ENCODE peak calls at places on chromosomes 5 and 9, in five cellular contexts. Y is heart right ventricle, A is SK-N-SH, M is lung, W is tibial artery. J is an unnamed sample. For H3K9me3 and H3K4me1, the result is how much of the 10 kb centered on the place peaks cover.

GRCh38 chr5:6291961-6292360 is 86.4 kb downstream of the MED10 start:
- DNase-seq in Y (no peak), A (no peak), M (no peak), W (no peak), J (no peak)

GRCh38 chr5:30572279-30572678 is 621.2 kb upstream of the CDH6 start:
- DNase-seq in Y (no peak), A (no peak), M (no peak), W (no peak), J (peak)

GRCh38 chr5:159412284-159413046 is 82.2 kb upstream of the IL12B start:
- DNase-seq in Y (no peak), A (no peak), M (peak), W (no peak), J (peak)

GRCh38 chr9:120868676-120869359 is 8.2 kb downstream of the PHF19 start:
- DNase-seq in Y (peak), A (peak), M (peak), W (peak), J (peak)

GRCh38 chr9:91047529-91047928 is 245.9 kb downstream of the SYK start:
- DNase-seq in Y (no peak), A (no peak), M (no peak), W (no peak), J (no peak)

GRCh38 chr5:172556971-172557461 is 84.0 kb upstream of the NEURL1B start:
- DNase-seq in Y (peak), A (no peak), M (no peak), W (no peak), J (no peak)

GRCh38 chr5:176837707-176838115 is 27.4 kb downstream of the UNC5A start:
- DNase-seq in Y (peak), A (no peak), M (peak), W (peak), J (peak)

GRCh38 chr5:446864-447263 is 3.9 kb downstream of the EXOC3 start:
- DNase-seq in Y (peak), A (peak), M (no peak), W (no peak), J (no peak)

GRCh38 chr5:59583810-59584562 is 309.5 kb downstream of the PDE4D start:
- DNase-seq in Y (no peak), A (no peak), M (no peak), W (no peak), J (no peak)

GRCh38 chr9:87564706-87565335 is 67.2 kb downstream of the DAPK1 start:
- DNase-seq in Y (no peak), A (no peak), M (no peak), W (no peak), J (no peak)

GRCh38 chr9:17134396-17134842 is 421 bp upstream of the CNTLN start:
- DNase-seq in Y (no peak), A (no peak), M (no peak), W (no peak), J (no peak)

GRCh38 chr9:589723-590122 is 251.8 kb upstream of the DMRT1 start:
- DNase-seq in Y (no peak), A (no peak), M (no peak), W (no peak), J (no peak)

GRCh38 chr9:78131969-78132687 is 100.5 kb upstream of the GNAQ start:
- DNase-seq in Y (no peak), A (no peak), M (no peak), W (no peak), J (no peak)

GRCh38 chr5:134578578-134579283 is 53.3 kb downstream of the JADE2 start:
- DNase-seq in Y (no peak), A (peak), M (no peak), W (peak), J (no peak)

GRCh38 chr9:27168951-27169350 is 59.9 kb downstream of the TEK start:
- DNase-seq in Y (no peak), A (no peak), M (no peak), W (no peak), J (no peak)

GRCh38 chr5:60455589-60455988 is 244.4 kb downstream of the DEPDC1B start:
- DNase-seq in Y (no peak), A (no peak), M (no peak), W (no peak), J (no peak)

GRCh38 chr5:1801061-1801953 is at the start of gene NDUFS6:
- DNase-seq in Y (peak), A (peak), M (peak), W (peak), J (peak)

GRCh38 chr9:1939926-1940368 is 75.2 kb upstream of the SMARCA2 start:
- DNase-seq in Y (no peak), A (peak), M (no peak), W (no peak), J (peak)

GRCh38 chr5:149757186-149757950 is 27.3 kb downstream of the PPARGC1B start:
- DNase-seq in Y (no peak), A (no peak), M (no peak), W (no peak), J (no peak)

GRCh38 chr9:22682536-22683392 is 236.1 kb downstream of the DMRTA1 start:
- DNase-seq in Y (no peak), A (no peak), M (no peak), W (no peak), J (no peak)

GRCh38 chr5:151786468-151786867 is 14.7 kb downstream of the G3BP1 start:
- DNase-seq in Y (no peak), A (no peak), M (no peak), W (no peak), J (no peak)

GRCh38 chr5:74977475-74977874 is 74.9 kb downstream of the GCNT4 start:
- DNase-seq in Y (no peak), A (no peak), M (no peak), W (no peak), J (no peak)

GRCh38 chr5:40384782-40385390 is 294.8 kb upstream of the PTGER4 start:
- DNase-seq in Y (no peak), A (no peak), M (no peak), W (no peak), J (no peak)

GRCh38 chr9:78319197-78320029 is 22.5 kb downstream of the PSAT1 start:
- DNase-seq in Y (peak), A (no peak), M (no peak), W (peak), J (no peak)

GRCh38 chr5:174493536-174493935 is 230.8 kb upstream of the MSX2 start:
- DNase-seq in Y (no peak), A (peak), M (no peak), W (no peak), J (no peak)

GRCh38 chr9:19665146-19665863 is 123.5 kb downstream of the SLC24A2 start:
- DNase-seq in Y (no peak), A (no peak), M (no peak), W (no peak), J (no peak)

DNA sequence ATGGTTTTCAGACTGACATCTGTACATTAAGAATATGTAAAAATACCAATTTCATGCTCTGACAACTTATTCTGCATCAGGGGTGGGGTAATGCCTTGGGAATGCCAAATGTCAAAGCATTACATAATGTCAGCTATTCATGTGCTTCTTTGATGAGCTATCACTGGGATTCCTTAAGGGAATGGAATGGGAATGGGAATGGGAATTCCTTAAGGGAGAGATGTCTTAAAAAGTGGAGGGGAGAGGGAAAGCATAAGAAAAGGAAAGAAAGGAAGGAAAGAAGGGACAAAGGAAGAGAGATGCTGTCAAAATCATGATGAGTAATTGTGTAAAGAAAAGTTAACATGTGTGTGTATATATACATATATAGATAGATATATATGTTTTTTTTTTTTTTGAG is 22.5 kb upstream of the PAX5 start:
- DNase-seq in Y (no peak), A (no peak), M (no peak), W (no peak), J (no peak)
- TF ChIP-seq CTCF in Y (no peak), A (no peak), M (no peak), W (no peak), J (no peak)

DNA sequence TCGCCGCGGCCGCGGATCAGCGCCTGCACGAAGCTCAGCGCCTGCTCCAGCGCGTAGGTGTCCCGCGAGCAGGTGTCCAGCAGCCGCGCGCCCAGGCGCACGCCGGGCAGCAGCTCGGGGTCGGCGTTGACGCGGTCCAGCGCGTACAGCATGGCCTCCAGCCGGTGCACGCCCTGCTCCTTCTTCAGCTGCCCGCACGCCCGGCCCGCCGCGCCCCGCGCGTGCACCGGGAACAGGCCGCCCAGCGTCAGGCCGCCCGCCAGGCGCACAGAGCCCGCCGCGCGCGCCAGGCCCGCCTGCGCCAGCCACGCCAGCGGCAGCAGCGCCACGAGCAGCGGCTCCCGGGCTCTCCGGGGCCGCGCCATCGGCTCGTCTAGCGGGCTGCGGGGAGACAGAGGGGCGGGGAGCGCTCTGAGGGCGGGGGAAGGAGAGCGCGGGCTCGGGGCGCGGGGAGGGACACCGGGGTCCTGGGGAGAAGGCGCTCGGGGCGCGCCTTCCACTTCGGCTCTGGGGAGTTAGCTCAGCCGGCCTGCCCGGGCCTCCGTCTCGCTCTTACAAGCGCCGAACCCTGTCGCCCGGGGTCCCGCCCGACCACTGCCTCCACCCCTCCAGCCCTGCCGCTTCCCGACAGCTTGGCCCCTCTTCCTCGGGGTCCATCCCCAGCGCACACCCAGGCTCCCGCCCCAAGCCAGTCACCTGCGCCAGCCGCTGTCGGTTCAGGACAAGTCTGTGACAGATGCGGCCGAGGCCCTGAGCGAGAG is at the start of gene GRM6:
- DNase-seq in Y (no peak), A (peak), M (no peak), W (no peak), J (no peak)
- H3K9me3 ChIP-seq in Y (under half), A (under half), M (under half), W (under half), J (under half)

GRCh38 chr5:71978216-71978615 is 129.1 kb upstream of the MAP1B start:
- DNase-seq in Y (no peak), A (no peak), M (no peak), W (no peak), J (no peak)

GRCh38 chr5:71986101-71986500 is 121.2 kb upstream of the MAP1B start:
- DNase-seq in Y (no peak), A (no peak), M (no peak), W (no peak), J (no peak)

GRCh38 chr5:71988808-71989207 is 118.5 kb upstream of the MAP1B start:
- DNase-seq in Y (no peak), A (no peak), M (no peak), W (no peak), J (no peak)

DNA sequence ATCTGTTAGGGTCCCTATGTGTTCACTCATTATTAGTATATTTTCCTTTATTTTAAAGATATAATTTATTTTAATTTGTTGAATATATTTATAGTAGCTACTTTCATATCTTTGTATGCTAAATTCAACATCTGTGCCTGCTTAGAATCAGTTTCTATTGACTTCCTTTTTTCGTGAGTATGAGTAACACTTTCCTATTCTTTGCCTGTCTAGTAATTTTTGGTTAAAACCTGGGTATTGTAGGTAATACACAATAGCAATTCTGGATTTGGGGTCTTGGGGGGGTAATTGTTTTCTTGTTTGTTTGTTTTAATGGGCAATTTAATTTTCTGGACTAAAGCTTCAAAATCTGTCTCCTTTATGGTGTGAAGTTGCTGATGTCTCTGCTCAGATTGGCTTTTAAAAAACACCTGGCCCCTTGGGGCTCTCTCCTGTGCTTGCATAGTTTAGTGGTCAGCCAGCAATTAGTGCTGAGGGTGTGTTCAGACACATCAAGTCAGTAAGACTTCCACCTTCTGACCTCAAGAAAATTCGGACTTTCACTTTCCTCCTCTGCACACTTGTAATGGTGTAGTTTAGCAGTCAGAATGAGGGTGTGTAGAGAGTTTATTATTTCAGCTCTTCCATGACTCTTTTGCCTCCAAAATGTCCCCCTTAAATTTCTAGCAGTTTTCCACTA is 124.4 kb upstream of the MAP1B start:
- DNase-seq in Y (no peak), A (no peak), M (no peak), W (no peak), J (no peak)
- H3K4me1 ChIP-seq in Y (under half), A (under half), M (under half), W (under half), J (under half)

DNA sequence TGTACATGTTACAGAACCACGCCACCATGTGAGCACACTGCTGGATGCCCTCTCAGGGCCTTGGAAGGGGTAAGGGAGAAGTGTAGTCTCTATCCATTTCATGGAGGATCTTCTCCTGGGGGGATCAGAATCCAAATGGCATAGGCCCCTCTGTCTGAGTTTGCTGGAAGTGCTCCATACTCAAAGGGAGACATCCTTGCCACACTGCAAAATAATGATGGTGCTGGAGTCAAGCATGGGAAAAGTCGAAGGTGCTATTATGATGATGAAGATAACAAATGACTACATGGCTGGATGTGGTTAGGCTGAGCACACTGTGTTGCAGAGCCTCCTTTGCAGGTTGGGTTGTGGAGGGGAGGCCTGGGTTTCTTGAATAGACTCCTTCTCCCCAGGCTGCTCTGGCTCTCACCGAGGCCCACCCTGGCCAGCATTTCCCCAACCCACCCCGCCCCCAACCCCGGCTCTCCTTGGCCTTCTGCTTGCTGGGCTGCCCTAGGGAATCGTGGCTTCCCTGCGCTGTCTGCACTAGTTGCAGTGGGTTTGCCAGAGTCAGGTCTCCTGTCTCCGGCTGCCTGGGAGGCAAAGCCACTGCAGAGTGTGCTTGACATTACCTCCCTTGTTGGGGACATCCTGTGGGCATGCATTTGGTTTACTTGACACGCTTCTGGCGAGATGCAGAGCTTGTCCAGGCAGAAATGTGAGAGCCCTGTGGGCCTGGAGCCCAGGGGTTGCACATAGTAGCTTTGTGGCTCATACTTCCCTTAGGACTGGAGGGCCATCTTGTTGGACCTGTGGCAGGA is 3.0 kb downstream of the MVB12B start:
- DNase-seq in Y (no peak), A (no peak), M (no peak), W (no peak), J (no peak)
- TF ChIP-seq CTCF in Y (no peak), A (no peak), M (no peak), W (no peak), J (no peak)

GRCh38 chr5:16067415-16067814 is 112.2 kb downstream of the MARCHF11 start:
- DNase-seq in Y (no peak), A (no peak), M (no peak), W (no peak), J (no peak)
- H3K9me3 ChIP-seq in Y (under half), A (under half), M (under half), W (under half), J (under half)

J was measured in body of pancreas.